ENCODE peak calls at places on chromosomes 4 and X, in four cellular contexts. V, F, E and Z are unnamed samples.

GRCh38 chr4:149707862-149708261 is 107.8 kb downstream of the IQCM start:
- DNase-seq in V (no peak), F (no peak), E (no peak), Z (no peak)

GRCh38 chr4:152114562-152114961 is 353.8 kb upstream of the GATB start:
- DNase-seq in V (no peak), F (no peak), E (no peak), Z (no peak)

GRCh38 chr4:14871676-14872430 is 130.4 kb upstream of the CPEB2 start:
- DNase-seq in V (no peak), F (no peak), E (peak; percentile 3), Z (peak; percentile 18)

GRCh38 chr4:102751964-102752363 is 8.8 kb downstream of the MANBA start:
- DNase-seq in V (no peak), F (no peak), E (no peak), Z (no peak)

GRCh38 chrX:132953358-132953757 is 5.1 kb downstream of the HS6ST2 start:
- DNase-seq in V (no peak), F (no peak), E (no peak), Z (no peak)

GRCh38 chr4:8644461-8644891 is 51.9 kb downstream of the CPZ start:
- DNase-seq in V (no peak), F (no peak), E (no peak), Z (no peak)

GRCh38 chr4:48906283-48907173 is at the start of gene OCIAD2:
- DNase-seq in V (peak; percentile 39), F (peak; percentile 64), E (no peak), Z (no peak)

GRCh38 chrX:22159071-22159470 is 113.6 kb upstream of the CBLL2 start:
- DNase-seq in V (no peak), F (no peak), E (no peak), Z (no peak)

GRCh38 chrX:133005038-133005437 is 46.6 kb upstream of the HS6ST2 start:
- DNase-seq in V (no peak), F (peak; percentile 3), E (peak; percentile 3), Z (peak; percentile 23)

GRCh38 chr4:138312536-138312911 is 70.4 kb upstream of the SLC7A11 start:
- DNase-seq in V (no peak), F (no peak), E (no peak), Z (no peak)

GRCh38 chr4:25361253-25361652 is 15.8 kb upstream of the ANAPC4 start:
- DNase-seq in V (no peak), F (no peak), E (no peak), Z (no peak)

GRCh38 chr4:25358515-25359275 is 18.4 kb upstream of the ANAPC4 start:
- DNase-seq in V (no peak), F (no peak), E (no peak), Z (peak; percentile 14)

GRCh38 chr4:25351777-25352421 is 25.2 kb upstream of the ANAPC4 start:
- DNase-seq in V (no peak), F (no peak), E (no peak), Z (no peak)

GRCh38 chr4:25350561-25350960 is 26.5 kb upstream of the ANAPC4 start:
- DNase-seq in V (no peak), F (no peak), E (no peak), Z (no peak)

GRCh38 chr4:25356068-25356467 is 21.0 kb upstream of the ANAPC4 start:
- DNase-seq in V (no peak), F (no peak), E (no peak), Z (no peak)
- TF ChIP-seq REST in V (no peak), F (no peak), E (no peak), Z (no peak)

DNA sequence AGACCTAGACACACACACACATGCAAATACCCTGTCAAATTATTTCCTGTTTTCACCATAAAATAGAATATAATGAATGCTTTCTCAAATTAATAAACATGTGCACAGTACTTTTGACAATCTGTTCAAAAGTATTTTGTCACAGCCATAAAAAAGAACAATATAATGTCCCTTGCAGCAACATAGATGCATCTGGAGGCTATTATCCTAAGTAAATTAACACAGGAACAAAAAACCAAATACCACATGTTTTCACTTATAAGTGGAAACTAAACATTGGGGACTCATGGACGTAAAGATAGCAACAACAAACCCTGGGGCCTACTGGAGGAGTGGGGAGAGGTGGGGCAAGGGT is 15.5 kb downstream of the RAB40A start:
- DNase-seq in V (no peak), F (no peak), E (no peak), Z (no peak)
- TF ChIP-seq BHLHE40 in V (no peak), F (no peak), E (no peak), Z (no peak)

DNA sequence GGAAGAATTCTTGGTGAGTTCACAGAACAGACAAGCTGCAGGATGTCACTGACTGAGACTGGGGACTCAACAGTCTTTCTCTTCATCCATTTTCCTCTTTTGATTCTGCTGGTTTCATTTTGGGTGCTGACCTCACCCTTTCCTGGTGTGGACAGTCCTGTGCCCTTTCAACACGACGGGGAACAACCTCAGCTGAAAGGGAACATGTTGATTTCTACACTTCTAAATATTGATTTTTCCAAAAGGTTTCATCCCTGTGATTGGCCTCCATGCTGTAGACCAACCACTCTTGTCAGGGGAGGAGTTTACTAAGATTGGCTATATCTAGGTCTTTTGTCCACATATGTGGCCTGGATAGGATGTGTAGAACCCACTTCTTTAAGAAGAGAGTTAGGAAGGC is 91.8 kb downstream of the SLC4A4 start:
- DNase-seq in V (no peak), F (no peak), E (no peak), Z (no peak)
- TF ChIP-seq REST in V (no peak), F (no peak), E (no peak), Z (no peak)

DNA sequence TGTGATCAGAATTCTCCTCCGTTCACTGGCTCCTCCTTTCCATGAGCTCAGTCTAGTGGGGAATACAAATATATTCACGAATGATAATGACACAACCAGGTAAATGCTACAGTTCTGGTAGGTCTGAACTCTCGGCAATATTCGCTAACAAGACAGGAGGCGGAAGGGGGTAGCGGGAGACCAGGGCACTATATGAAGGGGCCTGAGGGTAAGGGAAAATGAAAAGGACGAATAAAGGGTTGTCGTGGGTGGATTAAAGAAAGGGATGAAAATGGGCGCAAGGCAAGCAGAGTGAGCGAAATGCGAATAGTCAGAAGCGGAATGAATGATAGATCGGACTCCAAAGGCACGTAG is 743 bp downstream of the NKAP start:
- DNase-seq in V (no peak), F (peak; percentile 14), E (peak; percentile 9), Z (peak; percentile 11)
- TF ChIP-seq BHLHE40 in V (no peak), F (no peak), E (no peak), Z (no peak)

GRCh38 chrX:65034641-65035450 is 58.6 kb upstream of the ZC4H2 start:
- DNase-seq in V (no peak), F (peak; percentile 25), E (peak; percentile 56), Z (peak; percentile 88)
- TF ChIP-seq REST in V (no peak), F (no peak), E (no peak), Z (no peak)

GRCh38 chr4:24137963-24138601 is 248.2 kb upstream of the PPARGC1A start:
- DNase-seq in V (no peak), F (no peak), E (peak; percentile 78), Z (no peak)
- TF ChIP-seq BHLHE40 in V (no peak), F (no peak), E (peak; percentile 87), Z (no peak)

DNA sequence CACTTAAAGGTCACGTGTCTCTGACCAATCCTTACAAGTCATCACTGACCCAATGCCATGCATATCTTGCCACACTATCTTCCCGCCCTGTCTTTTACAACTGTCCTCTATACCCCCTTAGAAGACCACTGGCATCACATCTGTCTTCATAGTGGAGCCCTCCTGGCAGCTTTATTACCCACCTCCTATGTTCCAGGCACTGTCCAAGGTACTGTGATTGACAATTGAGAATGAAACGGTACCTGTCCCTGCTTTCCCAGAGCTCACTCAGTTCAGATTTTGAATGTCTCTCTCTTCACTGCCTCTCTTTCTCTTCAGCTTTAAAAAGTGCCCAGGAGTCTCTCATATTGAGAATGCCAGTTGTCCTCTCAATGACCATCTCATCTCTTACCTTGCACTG is 88.6 kb downstream of the ARHGAP36 start:
- DNase-seq in V (no peak), F (no peak), E (no peak), Z (no peak)
- TF ChIP-seq REST in V (peak; percentile 29), F (peak; percentile 59), E (peak; percentile 61), Z (no peak)